ENCODE peak calls at places on chromosomes 4 and X, in five cellular contexts. S, I, V, C and B are unnamed samples.

GRCh38 chrX:103823591-103823990 is 8.5 kb downstream of the RAB9B start:
- DNase-seq in V (no peak), C (peak), S (no peak), I (no peak), B (peak)

GRCh38 chr4:110138546-110138945 is 59.9 kb downstream of the ELOVL6 start:
- DNase-seq in I (no peak), S (no peak), V (no peak), C (no peak), B (no peak)

GRCh38 chr4:113618205-113618604 is 143.3 kb downstream of the CAMK2D start:
- DNase-seq in V (no peak), C (no peak), S (no peak), I (no peak), B (peak)

GRCh38 chr4:158532556-158533231 is 11.0 kb downstream of the RXFP1 start:
- DNase-seq in S (no peak), V (no peak), I (no peak), C (no peak), B (no peak)

GRCh38 chr4:77500801-77501200 is 104.8 kb upstream of the CXCL13 start:
- DNase-seq in S (no peak), C (peak), I (no peak), V (no peak), B (peak)

GRCh38 chrX:24553016-24553415 is 87.9 kb downstream of the PDK3 start:
- DNase-seq in V (no peak), I (no peak), S (no peak), C (no peak), B (no peak)

GRCh38 chrX:103431316-103431715 is 55.0 kb downstream of the BEX3 start:
- DNase-seq in S (no peak), C (peak), V (no peak), I (no peak), B (no peak)

GRCh38 chr4:152663203-152664066 is 16.4 kb downstream of the TMEM154 start:
- DNase-seq in V (peak), I (no peak), C (no peak), S (peak), B (peak)

GRCh38 chr4:181860668-181861067 is 382.5 kb upstream of the TENM3 start:
- DNase-seq in V (no peak), S (no peak), C (no peak), I (no peak), B (peak)

GRCh38 chr4:173494013-173494970 is 35.7 kb downstream of the HAND2 start:
- DNase-seq in V (peak), S (peak), I (peak), C (peak), B (peak)

GRCh38 chr4:80305466-80305865 is 30.1 kb upstream of the CFAP299 start:
- DNase-seq in C (peak), I (no peak), S (no peak), V (no peak), B (peak)

GRCh38 chr4:186088516-186088915 is 16.0 kb upstream of the FAM149A start:
- DNase-seq in I (no peak), C (no peak), V (peak), S (no peak), B (no peak)

GRCh38 chr4:175946472-175947116 is 119.0 kb upstream of the WDR17 start:
- DNase-seq in V (peak), S (no peak), C (no peak), I (no peak), B (no peak)

GRCh38 chr4:88058295-88058694 is 50.9 kb downstream of the PKD2 start:
- DNase-seq in S (no peak), V (no peak), C (no peak), I (no peak), B (no peak)

GRCh38 chr4:121554377-121554776 is 142.4 kb downstream of the ANXA5 start:
- DNase-seq in C (no peak), I (no peak), S (no peak), V (peak), B (no peak)

GRCh38 chrX:9781941-9782340 is 4.3 kb upstream of the SHROOM2 start:
- DNase-seq in S (no peak), C (no peak), V (no peak), I (no peak), B (no peak)

GRCh38 chrX:120740072-120740471 is 110.2 kb upstream of the C1GALT1C1 start:
- DNase-seq in I (no peak), C (no peak), S (no peak), V (no peak), B (no peak)

GRCh38 chr4:38141808-38142500 is 181.8 kb downstream of the PTTG2 start:
- DNase-seq in S (no peak), C (peak), I (no peak), V (no peak), B (peak)

GRCh38 chr4:188423039-188423438 is 283.8 kb downstream of the TRIML1 start:
- DNase-seq in I (no peak), V (no peak), C (peak), S (no peak), B (no peak)

GRCh38 chr4:48832571-48832970 is 1.7 kb downstream of the OCIAD1 start:
- DNase-seq in V (no peak), C (no peak), S (no peak), I (no peak), B (no peak)

GRCh38 chrX:72001471-72001870 is 90.8 kb downstream of the NHSL2 start:
- DNase-seq in S (no peak), C (no peak), V (no peak), I (no peak), B (no peak)

GRCh38 chr4:15563871-15564270 is 91.3 kb downstream of the FBXL5 start:
- DNase-seq in I (no peak), S (no peak), V (no peak), C (peak), B (no peak)

GRCh38 chrX:15947648-15948317 is 93.2 kb upstream of the AP1S2 start:
- DNase-seq in C (peak), I (no peak), S (no peak), V (no peak), B (peak)

GRCh38 chr4:80705311-80705710 is 325.2 kb upstream of the BMP3 start:
- DNase-seq in V (no peak), I (no peak), S (no peak), C (no peak), B (peak)

GRCh38 chrX:150366951-150367545 is 3.9 kb downstream of the MAMLD1 start:
- DNase-seq in C (peak), V (no peak), S (no peak), I (no peak), B (peak)

GRCh38 chrX:110588164-110588563 is 207.5 kb downstream of the CHRDL1 start:
- DNase-seq in S (no peak), V (no peak), C (no peak), I (no peak), B (no peak)

GRCh38 chr4:166274136-166274761 is 401.2 kb downstream of the TLL1 start:
- DNase-seq in C (peak), I (no peak), S (no peak), V (no peak), B (no peak)

GRCh38 chr4:35525192-35525978 is 718.9 kb downstream of the ARAP2 start:
- DNase-seq in I (peak), V (peak), C (no peak), S (no peak), B (no peak)

GRCh38 chrX:104430720-104431119 is 135.3 kb upstream of the IL1RAPL2 start:
- DNase-seq in S (no peak), V (no peak), I (no peak), C (no peak), B (no peak)